ENCODE peak calls at places on chromosome 3, in four cellular contexts. Q is pancreas, P is spleen, A is fibroblast of mammary gland. B is an unnamed sample.

GRCh38 chr3:68007621-68008226 is 353.3 kb upstream of the SUCLG2 start:
- DNase-seq in Q (no peak), P (no peak), A (no peak), B (no peak)

GRCh38 chr3:36701903-36702374 is 62.4 kb downstream of the DCLK3 start:
- DNase-seq in Q (no peak), P (no peak), A (peak), B (no peak)

GRCh38 chr3:159672728-159673471 is 315.7 kb upstream of the IL12A start:
- DNase-seq in Q (no peak), P (no peak), A (peak), B (no peak)

GRCh38 chr3:150334974-150335373 is 73.1 kb upstream of the TSC22D2 start:
- DNase-seq in Q (no peak), P (no peak), A (no peak), B (no peak)

GRCh38 chr3:48369685-48370329 is 2.2 kb upstream of the FBXW12 start:
- DNase-seq in Q (no peak), P (no peak), A (no peak), B (no peak)

GRCh38 chr3:114649331-114649730 is 355.5 kb downstream of the TIGIT start:
- DNase-seq in Q (no peak), P (no peak), A (peak), B (no peak)

GRCh38 chr3:32310336-32310735 is 71.9 kb downstream of the CMTM8 start:
- DNase-seq in Q (no peak), P (no peak), A (no peak), B (no peak)

GRCh38 chr3:13537926-13538325 is 11.0 kb upstream of the FBLN2 start:
- DNase-seq in Q (no peak), P (no peak), A (peak), B (no peak)

GRCh38 chr3:45232531-45232930 is 6.4 kb upstream of the TMEM158 start:
- DNase-seq in Q (no peak), P (no peak), A (no peak), B (no peak)

GRCh38 chr3:49163609-49164008 is 2.5 kb downstream of the CCDC71 start:
- DNase-seq in Q (no peak), P (no peak), A (no peak), B (no peak)

GRCh38 chr3:47781326-47781684 is 388 bp downstream of the SMARCC1 start:
- DNase-seq in Q (peak), P (peak), A (peak), B (peak)

GRCh38 chr3:52171577-52172261 is 17.5 kb upstream of the POC1A start:
- DNase-seq in Q (no peak), P (peak), A (peak), B (no peak)
- TF ChIP-seq CTCF in Q (no peak), P (no peak), A (no peak), B (no peak)

GRCh38 chr3:71503525-71504249 is 79.8 kb downstream of the FOXP1 start:
- DNase-seq in Q (no peak), P (no peak), A (peak), B (no peak)
- H3K4me3 ChIP-seq in Q (no peak), P (no peak), A (peak), B (no peak)

DNA sequence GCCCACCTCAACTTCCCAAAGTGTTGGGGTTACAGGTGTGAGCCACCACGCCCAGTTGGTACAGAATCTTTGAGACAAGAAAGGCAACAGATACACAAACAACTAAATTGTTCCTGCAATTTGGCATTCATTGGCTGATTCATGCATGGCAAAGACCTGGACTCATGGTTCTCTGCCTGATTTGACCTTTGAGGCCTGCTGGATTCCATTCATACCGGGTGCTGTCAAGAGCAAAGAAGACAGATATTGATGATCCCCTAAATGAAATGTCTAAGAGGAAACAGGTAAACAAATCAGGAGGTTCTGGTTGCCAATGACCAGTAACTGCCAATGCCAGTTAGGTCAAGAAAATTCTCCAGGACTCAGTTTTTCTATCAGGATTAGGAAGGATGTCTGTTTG is 43.9 kb upstream of the RAD18 start:
- DNase-seq in Q (no peak), P (no peak), A (no peak), B (no peak)
- TF ChIP-seq CTCF in Q (no peak), P (no peak), A (no peak), B (no peak)

GRCh38 chr3:16849240-16849639 is 35.5 kb upstream of the PLCL2 start:
- DNase-seq in Q (peak), P (peak), A (peak), B (peak)
- H3K4me3 ChIP-seq in Q (no peak), P (no peak), A (no peak), B (no peak)

B was measured in GM12864.